ENCODE peak calls at places on chromosomes 3 and 15, in seven cellular contexts. F is ovary, K is adrenal gland, U is HepG2, S is Peyer's patch, W is testis, V is uterus. T is an unnamed sample.

GRCh38 chr3:105944281-105944680 is 75.5 kb upstream of the CBLB start:
- DNase-seq in S (no peak), U (no peak), F (no peak), W (no peak), V (no peak), K (no peak), T (no peak)

GRCh38 chr3:45975696-45976095 is 19.9 kb downstream of the FYCO1 start:
- DNase-seq in K (no peak), W (no peak), F (no peak), S (no peak), U (no peak), V (no peak), T (no peak)

GRCh38 chr3:126936853-126937395 is 46.0 kb upstream of the PLXNA1 start:
- DNase-seq in S (no peak), F (no peak), W (no peak), V (no peak), U (no peak), K (no peak), T (no peak)

GRCh38 chr3:192570757-192571156 is 156.6 kb downstream of the FGF12 start:
- DNase-seq in F (no peak), S (no peak), V (no peak), K (peak; percentile 18), W (no peak), U (no peak), T (no peak)

GRCh38 chr3:30664884-30665283 is 58.5 kb downstream of the TGFBR2 start:
- DNase-seq in F (no peak), U (no peak), V (no peak), S (no peak), K (no peak), W (no peak), T (no peak)

GRCh38 chr15:45136378-45136764 is 6.6 kb downstream of the DUOX1 start:
- DNase-seq in K (no peak), U (no peak), S (no peak), W (no peak), F (no peak), V (no peak), T (peak; percentile 36)

GRCh38 chr3:19539488-19540395 is 391.4 kb downstream of the KCNH8 start:
- DNase-seq in U (no peak), F (no peak), V (no peak), K (no peak), S (no peak), W (no peak), T (no peak)

GRCh38 chr3:180085122-180085710 is 48.5 kb upstream of the PEX5L start:
- DNase-seq in U (no peak), W (no peak), F (no peak), V (no peak), S (no peak), K (no peak), T (no peak)

GRCh38 chr3:112579697-112580096 is 17.9 kb downstream of the SLC35A5 start:
- DNase-seq in K (no peak), V (no peak), F (no peak), S (no peak), U (no peak), W (no peak), T (no peak)

GRCh38 chr15:91258436-91258779 is 158.4 kb downstream of the SV2B start:
- DNase-seq in W (no peak), F (no peak), V (no peak), K (peak; percentile 68), U (no peak), S (no peak), T (no peak)

GRCh38 chr3:43587303-43587702 is 34.5 kb downstream of the ANO10 start:
- DNase-seq in S (no peak), F (no peak), V (no peak), K (no peak), U (no peak), W (no peak), T (no peak)

GRCh38 chr3:177447938-177448337 is 250.7 kb upstream of the TBL1XR1 start:
- DNase-seq in U (no peak), K (no peak), F (no peak), V (peak; percentile 39), W (no peak), S (no peak), T (no peak)

GRCh38 chr15:63764124-63764827 is 69.5 kb downstream of the HERC1 start:
- DNase-seq in V (no peak), K (no peak), F (no peak), W (no peak), U (no peak), S (no peak), T (no peak)

GRCh38 chr3:31180274-31180673 is 285.8 kb upstream of the GADL1 start:
- DNase-seq in K (no peak), V (no peak), W (no peak), S (no peak), U (no peak), F (no peak), T (no peak)

GRCh38 chr3:14144423-14145075 is 19.7 kb downstream of the TMEM43 start:
- DNase-seq in S (peak; percentile 62), K (peak; percentile 74), V (peak; percentile 92), U (peak; percentile 96), F (peak; percentile 51), W (peak; percentile 77), T (no peak)

GRCh38 chr3:79247367-79248103 is 520.3 kb downstream of the ROBO1 start:
- DNase-seq in V (no peak), F (no peak), U (no peak), K (no peak), W (peak; percentile 19), S (no peak), T (no peak)

GRCh38 chr15:87949934-87950298 is 306.6 kb downstream of the NTRK3 start:
- DNase-seq in F (no peak), V (no peak), K (no peak), W (peak; percentile 22), U (no peak), S (no peak), T (no peak)

GRCh38 chr3:136141891-136142290 is 54.2 kb downstream of the MSL2 start:
- DNase-seq in U (no peak), K (no peak), V (no peak), W (no peak), F (no peak), S (no peak), T (no peak)

GRCh38 chr15:43516801-43517353 is 531 bp upstream of the MAP1A start:
- DNase-seq in F (no peak), V (no peak), K (no peak), W (no peak), S (no peak), U (no peak), T (no peak)

GRCh38 chr15:48451736-48452135 is 120.5 kb downstream of the DUT start:
- DNase-seq in U (no peak), V (no peak), S (no peak), F (no peak), K (no peak), W (no peak), T (no peak)

GRCh38 chr3:15263120-15263519 is 57.1 kb downstream of the CAPN7 start:
- DNase-seq in W (no peak), K (no peak), V (no peak), F (no peak), S (no peak), U (no peak), T (no peak)

GRCh38 chr3:127482216-127483004 is 108.1 kb downstream of the TPRA1 start:
- DNase-seq in W (peak; percentile 64), K (no peak), S (no peak), F (peak; percentile 65), U (no peak), V (peak; percentile 5), T (peak; percentile 20)

GRCh38 chr15:31831596-31831995 is 198.7 kb upstream of the CHRNA7 start:
- DNase-seq in V (no peak), K (no peak), W (no peak), S (no peak), F (no peak), U (no peak), T (no peak)

GRCh38 chr3:9745521-9745920 is 4.2 kb upstream of the OGG1 start:
- DNase-seq in F (no peak), S (no peak), W (no peak), V (no peak), K (no peak), U (no peak), T (no peak)
- TF ChIP-seq POLR2A in F (no peak), S (no peak), W (no peak), V (no peak), K (no peak), U (no peak), T (no peak)

GRCh38 chr15:74792227-74793016 is 10.5 kb downstream of the CSK start:
- DNase-seq in K (no peak), F (no peak), S (peak; percentile 44), W (no peak), U (no peak), V (no peak), T (no peak)

GRCh38 chr15:74794970-74795349 is 13.1 kb downstream of the CSK start:
- DNase-seq in W (no peak), S (no peak), U (no peak), K (no peak), V (no peak), F (no peak), T (no peak)

GRCh38 chr15:74794248-74794969 is 12.5 kb downstream of the CSK start:
- DNase-seq in S (no peak), F (no peak), U (no peak), W (no peak), V (no peak), K (no peak), T (no peak)

GRCh38 chr15:74791667-74792066 is 9.8 kb downstream of the CSK start:
- DNase-seq in S (peak; percentile 59), U (no peak), F (no peak), K (no peak), W (no peak), V (no peak), T (peak; percentile 80)

GRCh38 chr15:74793135-74794028 is 11.5 kb downstream of the CSK start:
- DNase-seq in F (no peak), U (no peak), W (no peak), V (no peak), S (peak; percentile 78), K (no peak), T (peak; percentile 90)
- TF ChIP-seq POLR2A in F (no peak), U (no peak), W (no peak), V (no peak), S (no peak), K (no peak), T (no peak)

DNA sequence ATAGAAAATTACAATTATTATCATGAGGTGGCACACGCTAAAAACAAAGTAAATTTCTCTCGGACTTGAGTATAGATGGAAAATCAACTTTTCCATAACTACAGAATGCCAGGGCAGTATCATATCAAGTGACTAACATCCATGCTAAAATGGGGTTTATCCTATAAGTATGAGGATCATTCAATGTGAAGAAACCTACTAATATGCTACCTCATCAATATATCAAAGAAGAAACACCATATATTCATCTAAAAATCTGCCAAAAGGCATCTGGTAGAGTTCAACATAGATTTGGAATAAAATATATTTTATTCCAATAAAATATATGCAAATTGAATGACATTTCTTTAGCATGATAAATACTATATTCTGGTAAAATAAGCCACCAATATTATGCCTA is 894.4 kb downstream of the MCTP2 start:
- DNase-seq in V (no peak), K (no peak), S (no peak), F (no peak), U (no peak), W (no peak), T (no peak)
- TF ChIP-seq POLR2A in V (no peak), K (no peak), S (no peak), F (no peak), U (no peak), W (no peak), T (no peak)

GRCh38 chr15:99123706-99124451 is 19.0 kb downstream of the SYNM start:
- DNase-seq in V (peak; percentile 80), S (peak; percentile 31), K (peak; percentile 92), U (peak; percentile 83), F (peak; percentile 81), W (peak; percentile 80), T (no peak)
- TF ChIP-seq POLR2A in V (no peak), S (no peak), K (peak; percentile 37), U (no peak), F (no peak), W (no peak), T (no peak)